ENCODE peak calls at places on chromosomes 3 and 15, in nine cellular contexts. A is stimulated activated memory B cell treated with anti-CD40 and anti-IgM and Interleukin-4, amounts not matched to agents 10 μg/mL and 1 μg/mL and 100 μg/mL, for 72 hours; R is sciatic nerve; U is activated CD8-positive, alpha-beta memory T cell treated with anti-CD3 and anti-CD28 coated beads, Interleukin-2, amount 10 ng/mL, durations not matched to agents 7 days and 5 days; X is omental fat pad; V is Right ventricle myocardium superior; K is upper lobe of left lung; G is stimulated activated naive B cell treated with anti-CD40 and anti-IgM and Interleukin-4, amounts not matched to agents 10 μg/mL and 1 μg/mL and 100 μg/mL, for 72 hours; H is left lung. Q is an unnamed sample.

GRCh38 chr3:179715582-179715981 is 62.7 kb downstream of the USP13 start:
- ATAC-seq in A (no peak), R (peak), U (no peak), X (no peak), V (no peak), K (no peak), G (no peak), H (no peak), Q (no peak)

GRCh38 chr3:16912400-16913263 is 27.9 kb downstream of the PLCL2 start:
- ATAC-seq in A (peak), R (no peak), U (no peak), X (no peak), V (no peak), K (no peak), G (peak), H (no peak), Q (no peak)

GRCh38 chr3:59873576-59874230 is 823.9 kb upstream of the CFAP20DC start:
- ATAC-seq in A (peak), R (peak), U (no peak), X (no peak), V (no peak), K (peak), G (peak), H (no peak), Q (no peak)

GRCh38 chr3:55746808-55747413 is 259.8 kb upstream of the WNT5A start:
- ATAC-seq in A (no peak), R (no peak), U (no peak), X (no peak), V (no peak), K (peak), G (no peak), H (no peak), Q (no peak)

GRCh38 chr3:42638339-42638842 is 15.1 kb upstream of the ZBTB47 start:
- ATAC-seq in A (no peak), R (no peak), U (peak), X (no peak), V (no peak), K (no peak), G (no peak), H (no peak), Q (no peak)

GRCh38 chr3:48595526-48596121 is 495 bp upstream of the COL7A1 start:
- ATAC-seq in A (no peak), R (peak), U (peak), X (peak), V (no peak), K (peak), G (peak), H (peak), Q (peak)

GRCh38 chr15:20672469-20672868 is 130.9 kb upstream of the GOLGA6L6 start:
- ATAC-seq in A (no peak), R (no peak), U (no peak), X (no peak), V (no peak), K (peak), G (no peak), H (no peak), Q (no peak)

GRCh38 chr15:28881600-28881999 is 4.2 kb upstream of the APBA2 start:
- ATAC-seq in A (no peak), R (no peak), U (no peak), X (no peak), V (no peak), K (no peak), G (no peak), H (no peak), Q (no peak)

GRCh38 chr3:46354478-46354877 is 567 bp downstream of the CCR2 start:
- ATAC-seq in A (no peak), R (no peak), U (no peak), X (no peak), V (no peak), K (no peak), G (no peak), H (no peak), Q (no peak)

GRCh38 chr3:126304291-126304690 is 52.9 kb downstream of the KLF15 start:
- ATAC-seq in A (no peak), R (no peak), U (no peak), X (no peak), V (no peak), K (no peak), G (no peak), H (no peak), Q (peak)

GRCh38 chr3:169694117-169694516 is 30.6 kb upstream of the MECOM start:
- ATAC-seq in A (no peak), R (no peak), U (no peak), X (no peak), V (peak), K (no peak), G (no peak), H (no peak), Q (no peak)

GRCh38 chr3:16304065-16305010 is 39.3 kb downstream of the OXNAD1 start:
- ATAC-seq in A (no peak), R (no peak), U (no peak), X (no peak), V (no peak), K (no peak), G (no peak), H (no peak), Q (no peak)

GRCh38 chr15:72463702-72464101 is 10.4 kb upstream of the ARIH1 start:
- ATAC-seq in A (no peak), R (no peak), U (no peak), X (no peak), V (no peak), K (no peak), G (no peak), H (no peak), Q (peak)

GRCh38 chr15:90463381-90463780 is 66.3 kb upstream of the CRTC3 start:
- ATAC-seq in A (no peak), R (peak), U (no peak), X (no peak), V (peak), K (peak), G (no peak), H (peak), Q (peak)

GRCh38 chr3:62574499-62574898 is 201.1 kb upstream of the FEZF2 start:
- ATAC-seq in A (no peak), R (no peak), U (no peak), X (no peak), V (no peak), K (no peak), G (no peak), H (peak), Q (peak)

GRCh38 chr3:152071315-152071714 is 197.4 kb upstream of the MBNL1 start:
- ATAC-seq in A (no peak), R (no peak), U (no peak), X (no peak), V (no peak), K (no peak), G (no peak), H (no peak), Q (no peak)

GRCh38 chr3:184291738-184292445 is 7.1 kb upstream of the PSMD2 start:
- ATAC-seq in A (no peak), R (no peak), U (no peak), X (no peak), V (no peak), K (no peak), G (no peak), H (no peak), Q (no peak)

GRCh38 chr15:52385670-52386069 is 90.1 kb upstream of the MYO5C start:
- ATAC-seq in A (no peak), R (no peak), U (peak), X (no peak), V (no peak), K (no peak), G (no peak), H (no peak), Q (no peak)

GRCh38 chr3:172397716-172398405 is 50.4 kb downstream of the GHSR start:
- ATAC-seq in A (no peak), R (no peak), U (no peak), X (no peak), V (no peak), K (no peak), G (no peak), H (no peak), Q (no peak)

GRCh38 chr3:109152326-109152725 is 15.8 kb downstream of the C3orf85 start:
- ATAC-seq in A (no peak), R (no peak), U (no peak), X (no peak), V (no peak), K (no peak), G (no peak), H (no peak), Q (no peak)

GRCh38 chr15:51286816-51287215 is 51.6 kb downstream of the CYP19A1 start:
- ATAC-seq in A (peak), R (no peak), U (no peak), X (no peak), V (peak), K (no peak), G (peak), H (no peak), Q (no peak)

GRCh38 chr15:67422296-67422695 is 98.6 kb upstream of the C15orf61 start:
- ATAC-seq in A (no peak), R (no peak), U (no peak), X (no peak), V (no peak), K (no peak), G (no peak), H (no peak), Q (no peak)

GRCh38 chr15:70555713-70556112 is 207.6 kb downstream of the UACA start:
- ATAC-seq in A (peak), R (no peak), U (no peak), X (no peak), V (no peak), K (no peak), G (peak), H (no peak), Q (no peak)

GRCh38 chr3:146625117-146625775 is 20.1 kb upstream of the PLSCR5 start:
- ATAC-seq in A (no peak), R (peak), U (no peak), X (no peak), V (no peak), K (peak), G (no peak), H (peak), Q (no peak)

GRCh38 chr3:141064255-141064926 is 13.2 kb downstream of the SPSB4 start:
- ATAC-seq in A (no peak), R (peak), U (no peak), X (no peak), V (peak), K (peak), G (no peak), H (no peak), Q (no peak)

GRCh38 chr3:25744477-25744876 is 38.8 kb downstream of the NGLY1 start:
- ATAC-seq in A (no peak), R (no peak), U (no peak), X (no peak), V (no peak), K (no peak), G (no peak), H (no peak), Q (no peak)

GRCh38 chr3:143301502-143301901 is 181.9 kb downstream of the CHST2 start:
- ATAC-seq in A (no peak), R (no peak), U (no peak), X (no peak), V (no peak), K (no peak), G (no peak), H (no peak), Q (no peak)

GRCh38 chr3:149628957-149629670 is 28.7 kb downstream of the WWTR1 start:
- ATAC-seq in A (no peak), R (peak), U (no peak), X (peak), V (no peak), K (peak), G (no peak), H (peak), Q (no peak)

GRCh38 chr3:43207628-43208085 is 78.7 kb upstream of the SNRK start:
- ATAC-seq in A (no peak), R (no peak), U (no peak), X (no peak), V (no peak), K (no peak), G (no peak), H (no peak), Q (no peak)

GRCh38 chr15:83516935-83517334 is 69.8 kb downstream of the SH3GL3 start:
- ATAC-seq in A (no peak), R (no peak), U (no peak), X (no peak), V (no peak), K (no peak), G (no peak), H (no peak), Q (no peak)

GRCh38 chr3:51550080-51550819 is 11.7 kb downstream of the RAD54L2 start:
- ATAC-seq in A (no peak), R (no peak), U (no peak), X (no peak), V (no peak), K (no peak), G (no peak), H (peak), Q (no peak)

GRCh38 chr15:94174399-94174802 is 57.0 kb upstream of the MCTP2 start:
- ATAC-seq in A (peak), R (no peak), U (peak), X (peak), V (no peak), K (peak), G (peak), H (peak), Q (peak)

GRCh38 chr3:157532529-157533297 is 29.5 kb upstream of the VEPH1 start:
- ATAC-seq in A (peak), R (peak), U (peak), X (peak), V (peak), K (peak), G (peak), H (peak), Q (peak)

GRCh38 chr3:135621184-135621931 is 344.2 kb upstream of the PPP2R3A start:
- ATAC-seq in A (no peak), R (no peak), U (no peak), X (no peak), V (peak), K (no peak), G (no peak), H (no peak), Q (no peak)

GRCh38 chr3:140238646-140239314 is 303.8 kb downstream of the CLSTN2 start:
- ATAC-seq in A (no peak), R (no peak), U (no peak), X (no peak), V (no peak), K (no peak), G (no peak), H (peak), Q (no peak)

GRCh38 chr3:102206506-102207145 is 228.2 kb upstream of the ZPLD1 start:
- ATAC-seq in A (no peak), R (peak), U (no peak), X (peak), V (peak), K (peak), G (no peak), H (peak), Q (peak)

Q was measured in esophagus mucosa.